ENCODE peak calls at places on chromosomes 6 and 20, in ten cellular contexts. One of them, this sample, is unnamed.

GRCh38 chr20:60255426-60255825 is 297.2 kb downstream of the CDH26 start:
- DNase-seq in psoas muscle: no peak
- DNase-seq in heart left ventricle: no peak
- DNase-seq in HFF-Myc: no peak
- DNase-seq in GM12878: no peak
- DNase-seq in heart right ventricle: no peak
- DNase-seq in astrocyte of the spinal cord: no peak
- DNase-seq in astrocyte of the cerebellum: no peak
- DNase-seq in fibroblast of the aortic adventitia: no peak
- DNase-seq in CD8-positive, alpha-beta T cell: no peak
- DNase-seq in this sample: no peak

GRCh38 chr6:134495893-134496253 is 178.0 kb upstream of the SGK1 start:
- DNase-seq in astrocyte of the spinal cord: no peak
- DNase-seq in heart left ventricle: no peak
- DNase-seq in psoas muscle: no peak
- DNase-seq in fibroblast of the aortic adventitia: no peak
- DNase-seq in astrocyte of the cerebellum: no peak
- DNase-seq in HFF-Myc: no peak
- DNase-seq in CD8-positive, alpha-beta T cell: no peak
- DNase-seq in GM12878: no peak
- DNase-seq in heart right ventricle: no peak
- DNase-seq in this sample: no peak

GRCh38 chr20:19137641-19138040 is 74.8 kb upstream of the SLC24A3 start:
- DNase-seq in heart left ventricle: no peak
- DNase-seq in GM12878: no peak
- DNase-seq in CD8-positive, alpha-beta T cell: no peak
- DNase-seq in heart right ventricle: no peak
- DNase-seq in astrocyte of the cerebellum: no peak
- DNase-seq in fibroblast of the aortic adventitia: no peak
- DNase-seq in astrocyte of the spinal cord: no peak
- DNase-seq in HFF-Myc: no peak
- DNase-seq in psoas muscle: no peak
- DNase-seq in this sample: no peak

GRCh38 chr6:44681782-44682181 is 294.3 kb downstream of the CDC5L start:
- DNase-seq in psoas muscle: no peak
- DNase-seq in astrocyte of the cerebellum: no peak
- DNase-seq in GM12878: no peak
- DNase-seq in CD8-positive, alpha-beta T cell: no peak
- DNase-seq in heart right ventricle: no peak
- DNase-seq in astrocyte of the spinal cord: peak
- DNase-seq in fibroblast of the aortic adventitia: no peak
- DNase-seq in HFF-Myc: no peak
- DNase-seq in heart left ventricle: no peak
- DNase-seq in this sample: no peak

GRCh38 chr6:133393891-133394290 is 152.7 kb downstream of the EYA4 start:
- DNase-seq in CD8-positive, alpha-beta T cell: no peak
- DNase-seq in HFF-Myc: no peak
- DNase-seq in heart right ventricle: no peak
- DNase-seq in heart left ventricle: no peak
- DNase-seq in astrocyte of the cerebellum: no peak
- DNase-seq in astrocyte of the spinal cord: no peak
- DNase-seq in fibroblast of the aortic adventitia: no peak
- DNase-seq in psoas muscle: no peak
- DNase-seq in GM12878: no peak
- DNase-seq in this sample: no peak

GRCh38 chr6:30613251-30614043 is 3.6 kb downstream of the PPP1R10 start:
- DNase-seq in psoas muscle: no peak
- DNase-seq in GM12878: no peak
- DNase-seq in fibroblast of the aortic adventitia: peak
- DNase-seq in heart right ventricle: no peak
- DNase-seq in astrocyte of the cerebellum: no peak
- DNase-seq in heart left ventricle: no peak
- DNase-seq in astrocyte of the spinal cord: peak
- DNase-seq in CD8-positive, alpha-beta T cell: no peak
- DNase-seq in HFF-Myc: no peak
- DNase-seq in this sample: no peak

GRCh38 chr20:9408422-9409300 is 105.7 kb upstream of the LAMP5 start:
- DNase-seq in astrocyte of the spinal cord: peak
- DNase-seq in heart right ventricle: no peak
- DNase-seq in HFF-Myc: no peak
- DNase-seq in psoas muscle: no peak
- DNase-seq in CD8-positive, alpha-beta T cell: no peak
- DNase-seq in astrocyte of the cerebellum: no peak
- DNase-seq in heart left ventricle: no peak
- DNase-seq in fibroblast of the aortic adventitia: peak
- DNase-seq in GM12878: no peak
- DNase-seq in this sample: no peak

GRCh38 chr20:38446441-38447209 is 11.5 kb upstream of the SNHG17 start:
- DNase-seq in fibroblast of the aortic adventitia: peak
- DNase-seq in heart right ventricle: peak
- DNase-seq in CD8-positive, alpha-beta T cell: peak
- DNase-seq in astrocyte of the spinal cord: peak
- DNase-seq in astrocyte of the cerebellum: peak
- DNase-seq in heart left ventricle: peak
- DNase-seq in GM12878: peak
- DNase-seq in HFF-Myc: peak
- DNase-seq in psoas muscle: peak
- DNase-seq in this sample: peak

GRCh38 chr6:33894438-33894837 is 90.6 kb upstream of the MLN start:
- DNase-seq in astrocyte of the spinal cord: no peak
- DNase-seq in heart right ventricle: no peak
- DNase-seq in astrocyte of the cerebellum: peak
- DNase-seq in GM12878: no peak
- DNase-seq in heart left ventricle: no peak
- DNase-seq in HFF-Myc: no peak
- DNase-seq in psoas muscle: no peak
- DNase-seq in fibroblast of the aortic adventitia: peak
- DNase-seq in CD8-positive, alpha-beta T cell: no peak
- DNase-seq in this sample: no peak

GRCh38 chr6:170137176-170137891 is 153.5 kb downstream of the DLL1 start:
- DNase-seq in astrocyte of the cerebellum: no peak
- DNase-seq in astrocyte of the spinal cord: no peak
- DNase-seq in GM12878: no peak
- DNase-seq in fibroblast of the aortic adventitia: no peak
- DNase-seq in CD8-positive, alpha-beta T cell: peak
- DNase-seq in heart right ventricle: peak
- DNase-seq in HFF-Myc: no peak
- DNase-seq in psoas muscle: no peak
- DNase-seq in heart left ventricle: peak
- DNase-seq in this sample: no peak

GRCh38 chr6:147382945-147383554 is 125.4 kb upstream of the SAMD5 start:
- DNase-seq in GM12878: no peak
- DNase-seq in heart left ventricle: no peak
- DNase-seq in astrocyte of the cerebellum: peak
- DNase-seq in CD8-positive, alpha-beta T cell: no peak
- DNase-seq in astrocyte of the spinal cord: peak
- DNase-seq in heart right ventricle: no peak
- DNase-seq in psoas muscle: no peak
- DNase-seq in HFF-Myc: peak
- DNase-seq in fibroblast of the aortic adventitia: peak
- DNase-seq in this sample: no peak

GRCh38 chr6:7126759-7127158 is 19.0 kb downstream of the RREB1 start:
- DNase-seq in fibroblast of the aortic adventitia: no peak
- DNase-seq in astrocyte of the cerebellum: no peak
- DNase-seq in heart right ventricle: no peak
- DNase-seq in astrocyte of the spinal cord: no peak
- DNase-seq in GM12878: no peak
- DNase-seq in psoas muscle: no peak
- DNase-seq in heart left ventricle: no peak
- DNase-seq in HFF-Myc: no peak
- DNase-seq in CD8-positive, alpha-beta T cell: no peak
- DNase-seq in this sample: no peak

GRCh38 chr20:35947489-35947888 is 6.8 kb downstream of the SCAND1 start:
- DNase-seq in psoas muscle: no peak
- DNase-seq in CD8-positive, alpha-beta T cell: peak
- DNase-seq in GM12878: no peak
- DNase-seq in astrocyte of the cerebellum: no peak
- DNase-seq in HFF-Myc: no peak
- DNase-seq in astrocyte of the spinal cord: no peak
- DNase-seq in fibroblast of the aortic adventitia: peak
- DNase-seq in heart left ventricle: no peak
- DNase-seq in heart right ventricle: no peak
- DNase-seq in this sample: peak

GRCh38 chr6:129599467-129599866 is 110.5 kb downstream of the ARHGAP18 start:
- DNase-seq in heart left ventricle: no peak
- DNase-seq in GM12878: no peak
- DNase-seq in astrocyte of the spinal cord: no peak
- DNase-seq in psoas muscle: no peak
- DNase-seq in heart right ventricle: no peak
- DNase-seq in CD8-positive, alpha-beta T cell: no peak
- DNase-seq in fibroblast of the aortic adventitia: no peak
- DNase-seq in astrocyte of the cerebellum: no peak
- DNase-seq in HFF-Myc: no peak
- DNase-seq in this sample: no peak

GRCh38 chr6:134117409-134117808 is 65.0 kb upstream of the SLC2A12 start:
- DNase-seq in astrocyte of the cerebellum: no peak
- DNase-seq in GM12878: no peak
- DNase-seq in fibroblast of the aortic adventitia: no peak
- DNase-seq in heart left ventricle: no peak
- DNase-seq in psoas muscle: no peak
- DNase-seq in CD8-positive, alpha-beta T cell: no peak
- DNase-seq in HFF-Myc: no peak
- DNase-seq in heart right ventricle: no peak
- DNase-seq in astrocyte of the spinal cord: peak
- DNase-seq in this sample: no peak

GRCh38 chr6:35064508-35065440 is 76.4 kb downstream of the TCP11 start:
- DNase-seq in fibroblast of the aortic adventitia: no peak
- DNase-seq in heart right ventricle: no peak
- DNase-seq in CD8-positive, alpha-beta T cell: no peak
- DNase-seq in astrocyte of the spinal cord: no peak
- DNase-seq in astrocyte of the cerebellum: no peak
- DNase-seq in HFF-Myc: no peak
- DNase-seq in GM12878: no peak
- DNase-seq in heart left ventricle: no peak
- DNase-seq in psoas muscle: no peak
- DNase-seq in this sample: no peak
- TF ChIP-seq CTCF in fibroblast of the aortic adventitia: no peak
- TF ChIP-seq CTCF in heart right ventricle: no peak
- TF ChIP-seq CTCF in CD8-positive, alpha-beta T cell: no peak
- TF ChIP-seq CTCF in astrocyte of the spinal cord: no peak
- TF ChIP-seq CTCF in astrocyte of the cerebellum: no peak
- TF ChIP-seq CTCF in HFF-Myc: no peak
- TF ChIP-seq CTCF in GM12878: no peak
- TF ChIP-seq CTCF in heart left ventricle: no peak
- TF ChIP-seq CTCF in psoas muscle: no peak
- TF ChIP-seq CTCF in this sample: no peak

DNA sequence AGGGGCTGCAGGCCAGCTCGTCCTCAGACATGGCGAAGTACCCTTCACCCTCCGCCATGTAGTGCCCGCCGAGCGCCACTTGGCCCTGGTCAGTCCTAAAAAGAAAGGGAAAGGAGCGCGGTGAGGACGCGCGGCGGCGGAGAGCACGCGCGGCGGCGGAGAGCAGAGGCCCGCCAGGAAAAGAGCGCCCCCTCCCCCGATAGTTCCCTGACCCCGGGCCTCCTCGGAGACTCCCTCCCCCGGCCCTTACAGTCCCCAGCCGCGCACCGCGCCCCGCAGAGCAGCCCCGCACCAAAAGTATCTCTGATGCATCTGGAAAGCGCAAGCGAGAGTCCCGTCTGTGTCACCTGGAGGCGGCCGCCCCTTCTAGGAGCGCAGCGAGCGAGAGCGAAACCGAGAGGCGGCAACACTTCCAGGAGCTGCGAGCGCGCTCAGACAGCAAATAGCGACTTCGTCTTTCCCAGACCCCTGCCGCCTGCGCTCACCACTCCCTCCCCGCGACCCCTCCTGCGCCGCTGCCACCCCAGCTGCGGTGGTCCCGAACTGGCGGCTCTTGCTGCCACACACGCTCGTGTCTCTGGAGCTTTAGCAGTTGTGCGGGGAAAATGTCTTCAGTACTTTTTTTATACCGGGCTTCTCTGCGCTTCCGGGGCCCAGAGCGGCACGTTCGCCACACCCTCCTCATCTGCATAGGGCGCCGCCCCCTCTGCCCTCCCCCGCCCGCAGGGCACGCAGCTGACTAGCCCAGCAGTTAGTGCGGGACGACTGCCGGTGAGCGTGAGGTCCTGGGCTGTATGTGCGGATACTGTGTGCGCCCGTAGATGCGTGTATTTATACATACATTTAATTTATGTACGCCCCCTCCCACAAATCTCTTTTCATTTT is at the start of gene TENT5A:
- DNase-seq in fibroblast of the aortic adventitia: peak
- DNase-seq in heart right ventricle: peak
- DNase-seq in astrocyte of the cerebellum: peak
- DNase-seq in astrocyte of the spinal cord: peak
- DNase-seq in HFF-Myc: no peak
- DNase-seq in CD8-positive, alpha-beta T cell: peak
- DNase-seq in psoas muscle: peak
- DNase-seq in GM12878: no peak
- DNase-seq in heart left ventricle: peak
- DNase-seq in this sample: peak
- TF ChIP-seq CTCF in fibroblast of the aortic adventitia: no peak
- TF ChIP-seq CTCF in heart right ventricle: no peak
- TF ChIP-seq CTCF in astrocyte of the cerebellum: no peak
- TF ChIP-seq CTCF in astrocyte of the spinal cord: no peak
- TF ChIP-seq CTCF in HFF-Myc: no peak
- TF ChIP-seq CTCF in CD8-positive, alpha-beta T cell: no peak
- TF ChIP-seq CTCF in psoas muscle: peak
- TF ChIP-seq CTCF in GM12878: no peak
- TF ChIP-seq CTCF in heart left ventricle: no peak
- TF ChIP-seq CTCF in this sample: no peak

DNA sequence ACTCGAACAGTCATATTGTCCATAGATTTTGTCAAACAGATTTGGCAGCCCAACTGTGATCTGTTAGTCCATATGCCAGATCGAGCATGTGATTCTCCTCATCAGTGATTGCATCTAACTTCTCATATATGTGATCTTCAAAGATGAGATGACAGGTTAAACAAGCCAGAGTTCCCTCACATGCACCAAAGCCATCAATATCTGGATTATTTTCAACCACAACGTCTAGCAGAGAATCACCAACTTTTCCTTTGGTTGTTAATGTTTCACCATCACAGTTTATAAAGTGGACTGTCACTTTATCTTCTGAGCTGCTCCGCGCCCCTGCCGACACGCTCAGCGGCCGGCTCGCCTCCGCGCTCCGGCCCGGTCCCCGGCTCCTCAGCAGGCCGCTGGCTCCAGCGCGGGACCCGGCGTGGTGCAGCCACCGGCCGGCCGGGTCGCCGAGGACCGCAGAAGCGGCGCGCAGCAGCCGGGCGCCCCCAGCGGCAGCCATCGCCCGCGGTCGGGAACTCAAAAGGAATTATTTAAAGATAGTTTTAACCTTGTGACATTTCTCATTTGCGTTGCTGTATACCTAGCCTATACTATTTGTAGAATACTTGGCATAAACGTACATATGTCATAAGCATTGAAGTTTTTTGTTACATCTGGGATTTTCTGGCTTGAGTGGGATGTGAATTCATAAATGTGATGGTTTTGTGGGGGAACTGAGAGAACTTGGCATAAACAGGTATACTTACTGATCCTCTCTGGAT is 40.1 kb upstream of the DYNLRB1 start:
- DNase-seq in CD8-positive, alpha-beta T cell: peak
- DNase-seq in psoas muscle: peak
- DNase-seq in fibroblast of the aortic adventitia: peak
- DNase-seq in GM12878: no peak
- DNase-seq in HFF-Myc: no peak
- DNase-seq in heart left ventricle: peak
- DNase-seq in heart right ventricle: peak
- DNase-seq in astrocyte of the spinal cord: peak
- DNase-seq in astrocyte of the cerebellum: no peak
- DNase-seq in this sample: peak
- TF ChIP-seq CTCF in CD8-positive, alpha-beta T cell: peak
- TF ChIP-seq CTCF in psoas muscle: peak
- TF ChIP-seq CTCF in fibroblast of the aortic adventitia: peak
- TF ChIP-seq CTCF in GM12878: peak
- TF ChIP-seq CTCF in HFF-Myc: peak
- TF ChIP-seq CTCF in heart left ventricle: peak
- TF ChIP-seq CTCF in heart right ventricle: peak
- TF ChIP-seq CTCF in astrocyte of the spinal cord: peak
- TF ChIP-seq CTCF in astrocyte of the cerebellum: peak
- TF ChIP-seq CTCF in this sample: peak

GRCh38 chr20:45154183-45154582 is 20.5 kb upstream of the PI3 start:
- DNase-seq in astrocyte of the cerebellum: no peak
- DNase-seq in fibroblast of the aortic adventitia: peak
- DNase-seq in HFF-Myc: no peak
- DNase-seq in GM12878: no peak
- DNase-seq in heart left ventricle: no peak
- DNase-seq in heart right ventricle: no peak
- DNase-seq in astrocyte of the spinal cord: no peak
- DNase-seq in psoas muscle: no peak
- DNase-seq in CD8-positive, alpha-beta T cell: no peak
- DNase-seq in this sample: no peak
- TF ChIP-seq CTCF in astrocyte of the cerebellum: no peak
- TF ChIP-seq CTCF in fibroblast of the aortic adventitia: no peak
- TF ChIP-seq CTCF in HFF-Myc: no peak
- TF ChIP-seq CTCF in GM12878: no peak
- TF ChIP-seq CTCF in heart left ventricle: no peak
- TF ChIP-seq CTCF in heart right ventricle: no peak
- TF ChIP-seq CTCF in astrocyte of the spinal cord: no peak
- TF ChIP-seq CTCF in psoas muscle: no peak
- TF ChIP-seq CTCF in CD8-positive, alpha-beta T cell: no peak
- TF ChIP-seq CTCF in this sample: no peak

This sample was measured in GM20000.